ENCODE peak calls at places on chromosomes 11 and 22, in six cellular contexts. One of them, this sample, is unnamed.

GRCh38 chr22:22038178-22038880 is 55.7 kb upstream of the TOP3B start:
- DNase-seq in SK-N-SH: no peak
- DNase-seq in GM12878: no peak
- DNase-seq in K562: no peak
- DNase-seq in H1: no peak
- DNase-seq in HepG2: no peak
- DNase-seq in this sample: no peak

GRCh38 chr11:83175815-83176214 is 17.7 kb upstream of the ANKRD42 start:
- DNase-seq in GM12878: no peak
- DNase-seq in H1: no peak
- DNase-seq in SK-N-SH: no peak
- DNase-seq in HepG2: no peak
- DNase-seq in K562: no peak
- DNase-seq in this sample: no peak

GRCh38 chr11:74937696-74938475 is 11.0 kb downstream of the XRRA1 start:
- DNase-seq in K562: no peak
- DNase-seq in GM12878: no peak
- DNase-seq in HepG2: no peak
- DNase-seq in SK-N-SH: no peak
- DNase-seq in H1: no peak
- DNase-seq in this sample: no peak

GRCh38 chr11:47183969-47184368 is 2.3 kb downstream of the PACSIN3 start:
- DNase-seq in GM12878: no peak
- DNase-seq in K562: no peak
- DNase-seq in HepG2: no peak
- DNase-seq in SK-N-SH: peak; percentile 3
- DNase-seq in H1: no peak
- DNase-seq in this sample: no peak

GRCh38 chr11:46335858-46336600 is 11.2 kb upstream of the DGKZ start:
- DNase-seq in K562: no peak
- DNase-seq in GM12878: no peak
- DNase-seq in SK-N-SH: no peak
- DNase-seq in HepG2: no peak
- DNase-seq in H1: no peak
- DNase-seq in this sample: no peak

GRCh38 chr11:45145421-45146071 is 893 bp upstream of the PRDM11 start:
- DNase-seq in GM12878: no peak
- DNase-seq in SK-N-SH: no peak
- DNase-seq in K562: no peak
- DNase-seq in H1: peak; percentile 56
- DNase-seq in HepG2: no peak
- DNase-seq in this sample: peak; percentile 73

GRCh38 chr11:103946793-103947565 is 89.5 kb upstream of the DDI1 start:
- DNase-seq in HepG2: no peak
- DNase-seq in K562: no peak
- DNase-seq in SK-N-SH: no peak
- DNase-seq in GM12878: no peak
- DNase-seq in H1: no peak
- DNase-seq in this sample: no peak

GRCh38 chr11:10305262-10305963 is 540 bp downstream of the ADM start:
- DNase-seq in H1: no peak
- DNase-seq in HepG2: peak; percentile 33
- DNase-seq in SK-N-SH: peak; percentile 76
- DNase-seq in K562: no peak
- DNase-seq in GM12878: no peak
- DNase-seq in this sample: no peak

GRCh38 chr11:61745796-61746653 is 6.4 kb upstream of the MYRF start:
- DNase-seq in GM12878: no peak
- DNase-seq in HepG2: no peak
- DNase-seq in H1: no peak
- DNase-seq in SK-N-SH: no peak
- DNase-seq in K562: no peak
- DNase-seq in this sample: no peak

GRCh38 chr22:37331811-37332536 is 49.7 kb downstream of the CYTH4 start:
- DNase-seq in GM12878: no peak
- DNase-seq in HepG2: no peak
- DNase-seq in K562: no peak
- DNase-seq in SK-N-SH: no peak
- DNase-seq in H1: no peak
- DNase-seq in this sample: no peak

GRCh38 chr11:88100161-88100560 is 75.1 kb downstream of the RAB38 start:
- DNase-seq in SK-N-SH: no peak
- DNase-seq in GM12878: no peak
- DNase-seq in K562: no peak
- DNase-seq in H1: no peak
- DNase-seq in HepG2: no peak
- DNase-seq in this sample: no peak

GRCh38 chr11:26276798-26277424 is 55.0 kb upstream of the ANO3 start:
- DNase-seq in K562: peak; percentile 50
- DNase-seq in H1: peak; percentile 54
- DNase-seq in GM12878: no peak
- DNase-seq in SK-N-SH: peak; percentile 43
- DNase-seq in HepG2: peak; percentile 38
- DNase-seq in this sample: peak; percentile 48

GRCh38 chr11:78138694-78139421 is 568 bp downstream of the ALG8 start:
- DNase-seq in K562: peak; percentile 58
- DNase-seq in HepG2: no peak
- DNase-seq in SK-N-SH: peak; percentile 44
- DNase-seq in H1: no peak
- DNase-seq in GM12878: peak; percentile 21
- DNase-seq in this sample: no peak

GRCh38 chr11:61739966-61740365 is 12.5 kb upstream of the MYRF start:
- DNase-seq in H1: no peak
- DNase-seq in SK-N-SH: no peak
- DNase-seq in HepG2: no peak
- DNase-seq in GM12878: no peak
- DNase-seq in K562: no peak
- DNase-seq in this sample: no peak

GRCh38 chr11:2805388-2806057 is 80.1 kb downstream of the CDKN1C start:
- DNase-seq in K562: no peak
- DNase-seq in GM12878: no peak
- DNase-seq in HepG2: no peak
- DNase-seq in SK-N-SH: no peak
- DNase-seq in H1: no peak
- DNase-seq in this sample: no peak

GRCh38 chr22:17878970-17879369 is 104.7 kb upstream of the BID start:
- DNase-seq in K562: no peak
- DNase-seq in HepG2: no peak
- DNase-seq in SK-N-SH: peak; percentile 70
- DNase-seq in H1: no peak
- DNase-seq in GM12878: no peak
- DNase-seq in this sample: no peak

GRCh38 chr11:65316311-65316978 is 1.8 kb downstream of the CDC42EP2 start:
- DNase-seq in SK-N-SH: no peak
- DNase-seq in GM12878: no peak
- DNase-seq in K562: no peak
- DNase-seq in H1: no peak
- DNase-seq in HepG2: no peak
- DNase-seq in this sample: no peak

GRCh38 chr11:16942917-16943316 is 71.3 kb downstream of the PLEKHA7 start:
- DNase-seq in SK-N-SH: no peak
- DNase-seq in K562: no peak
- DNase-seq in H1: no peak
- DNase-seq in HepG2: no peak
- DNase-seq in GM12878: no peak
- DNase-seq in this sample: no peak

GRCh38 chr11:45751430-45751829 is 53.5 kb upstream of the SLC35C1 start:
- DNase-seq in H1: no peak
- DNase-seq in HepG2: no peak
- DNase-seq in K562: peak; percentile 24
- DNase-seq in GM12878: no peak
- DNase-seq in SK-N-SH: no peak
- DNase-seq in this sample: peak; percentile 83

GRCh38 chr11:70409437-70409836 is 11.1 kb downstream of the CTTN start:
- DNase-seq in H1: no peak
- DNase-seq in SK-N-SH: no peak
- DNase-seq in GM12878: no peak
- DNase-seq in K562: no peak
- DNase-seq in HepG2: no peak
- DNase-seq in this sample: no peak

GRCh38 chr11:68498903-68499883 is 38.6 kb downstream of the PPP6R3 start:
- DNase-seq in GM12878: peak; percentile 24
- DNase-seq in SK-N-SH: no peak
- DNase-seq in HepG2: no peak
- DNase-seq in H1: no peak
- DNase-seq in K562: no peak
- DNase-seq in this sample: no peak

DNA sequence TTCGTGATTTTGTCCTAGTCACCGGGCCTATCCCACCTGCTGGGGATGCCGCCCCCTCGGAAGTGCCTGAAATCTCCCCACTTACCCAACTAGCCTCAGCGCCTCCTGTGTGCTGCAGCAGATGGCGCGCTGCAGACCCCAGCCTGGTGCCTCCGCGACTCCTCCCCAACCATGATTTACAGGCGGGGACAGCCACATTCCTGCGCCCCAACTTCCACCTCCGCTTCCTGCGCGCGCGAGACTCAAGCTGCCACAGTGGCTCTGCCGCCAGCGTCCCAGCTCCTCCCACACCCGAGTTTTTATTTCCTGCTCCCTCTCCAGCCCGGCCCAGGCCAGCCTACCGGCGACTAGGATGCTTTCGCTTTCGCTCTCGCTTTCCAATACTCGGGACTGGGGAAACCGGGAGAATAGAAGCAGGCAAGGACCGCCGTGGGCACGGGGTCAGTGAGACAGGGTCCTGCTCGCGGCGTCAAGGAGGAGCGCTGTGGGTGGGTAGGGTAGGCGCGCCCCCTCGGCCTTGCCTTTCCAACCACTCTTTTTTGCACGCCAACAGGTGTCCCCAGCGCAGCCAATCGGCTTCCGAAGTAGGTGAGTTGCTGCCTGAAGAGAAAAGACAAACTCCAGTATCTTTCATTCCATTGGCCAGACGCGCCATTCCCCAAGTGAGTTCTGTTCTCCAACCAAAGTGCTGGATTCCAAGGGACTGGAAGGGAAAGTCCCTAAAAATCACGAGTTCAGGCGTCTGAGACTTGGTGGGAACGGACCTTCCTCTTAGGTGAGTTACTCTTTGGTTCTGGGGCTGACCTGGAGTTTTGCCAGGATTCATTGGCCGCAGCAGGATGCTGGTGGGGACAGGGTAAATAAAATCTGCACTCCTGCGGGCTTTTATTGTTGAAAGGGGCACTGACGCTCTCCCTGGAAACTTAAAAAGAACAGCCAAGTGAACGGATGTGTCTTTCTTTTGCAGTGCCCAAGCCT is at the start of gene FAM111A:
- DNase-seq in SK-N-SH: peak; percentile 84
- DNase-seq in GM12878: peak; percentile 69
- DNase-seq in HepG2: peak; percentile 78
- DNase-seq in H1: peak; percentile 67
- DNase-seq in K562: peak; percentile 67
- DNase-seq in this sample: peak; percentile 47
- H3K4me1 ChIP-seq in SK-N-SH: peaks cover 4% of the 10 kb centered on the region
- H3K4me1 ChIP-seq in GM12878: peaks cover 21% of the 10 kb centered on the region
- H3K4me1 ChIP-seq in HepG2: peaks cover 50% of the 10 kb centered on the region
- H3K4me1 ChIP-seq in H1: peaks cover 8% of the 10 kb centered on the region
- H3K4me1 ChIP-seq in K562: peaks cover 19% of the 10 kb centered on the region
- H3K4me1 ChIP-seq in this sample: no peaks in the 10 kb centered on the region

DNA sequence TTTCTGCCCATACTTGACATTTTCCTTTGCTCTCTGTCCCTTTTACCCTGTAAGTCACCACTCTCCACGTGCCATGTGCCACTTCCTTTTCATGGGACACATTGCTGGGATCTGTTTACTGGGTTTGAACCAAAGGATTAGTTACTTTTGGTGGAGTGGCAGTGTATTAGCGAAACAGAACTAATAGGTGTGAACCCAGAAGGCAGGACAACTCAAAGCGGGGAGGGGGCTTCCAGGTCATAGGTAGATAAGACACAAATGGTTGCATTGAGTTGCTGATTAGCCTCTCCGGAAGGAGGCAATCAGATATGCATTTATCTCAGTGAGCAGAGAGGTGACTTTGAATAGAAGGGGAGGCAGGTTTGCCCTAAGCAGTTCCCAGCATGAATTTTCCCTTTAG is 874 bp upstream of the ZNF202 start:
- DNase-seq in GM12878: no peak
- DNase-seq in K562: no peak
- DNase-seq in SK-N-SH: no peak
- DNase-seq in HepG2: no peak
- DNase-seq in H1: no peak
- DNase-seq in this sample: peak; percentile 60
- TF ChIP-seq YY1 in GM12878: no peak
- TF ChIP-seq YY1 in K562: no peak
- TF ChIP-seq YY1 in SK-N-SH: no peak
- TF ChIP-seq YY1 in HepG2: no peak
- TF ChIP-seq YY1 in H1: no peak
- TF ChIP-seq YY1 in this sample: no peak

GRCh38 chr11:134068829-134069425 is at the start of gene JAM3:
- DNase-seq in K562: peak; percentile 100
- DNase-seq in SK-N-SH: peak; percentile 100
- DNase-seq in HepG2: peak; percentile 83
- DNase-seq in H1: peak; percentile 81
- DNase-seq in GM12878: peak; percentile 25
- DNase-seq in this sample: peak; percentile 93
- H3K9ac ChIP-seq in K562: no peak within 1 kb of the TSS
- H3K9ac ChIP-seq in SK-N-SH: peak within 1 kb of the TSS; percentile 83
- H3K9ac ChIP-seq in HepG2: no peak within 1 kb of the TSS
- H3K9ac ChIP-seq in H1: peak within 1 kb of the TSS; percentile 60
- H3K9ac ChIP-seq in GM12878: no peak within 1 kb of the TSS
- H3K9ac ChIP-seq in this sample: peak within 1 kb of the TSS; percentile 61

DNA sequence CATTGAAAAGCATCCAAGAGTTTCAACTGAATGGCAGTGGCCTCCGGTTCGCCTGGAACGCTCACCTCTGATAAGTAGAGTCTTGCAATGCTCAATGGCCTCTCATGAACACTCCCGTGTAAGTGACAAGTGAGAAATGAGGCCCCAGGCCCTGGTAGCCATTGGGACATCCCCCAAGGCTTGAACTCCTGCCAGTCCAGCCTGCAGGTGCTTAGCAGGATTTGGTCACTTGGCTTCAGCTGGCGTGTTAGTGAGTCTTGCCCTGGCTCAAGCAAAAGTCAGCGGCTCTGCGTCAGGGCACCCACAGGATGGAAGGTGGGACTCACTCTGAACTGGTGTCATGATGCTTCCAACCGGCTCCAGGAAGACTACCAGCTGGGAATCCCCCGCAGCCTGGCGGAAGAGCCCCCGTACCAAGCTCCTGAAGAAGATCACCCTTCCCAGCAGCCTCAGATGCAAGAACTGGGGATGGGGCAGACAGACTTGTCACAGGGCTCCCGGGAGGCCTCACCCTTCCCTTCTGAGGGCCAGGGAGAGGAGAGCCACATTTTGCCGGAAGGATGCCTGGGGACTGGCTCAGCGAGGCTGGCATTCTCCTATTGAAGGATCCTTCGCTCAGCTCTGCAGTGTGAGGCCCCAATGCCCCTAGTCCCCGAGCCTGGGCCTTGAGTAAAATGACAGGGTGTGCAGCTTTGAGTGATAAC is 19.3 kb downstream of the MB start:
- DNase-seq in HepG2: no peak
- DNase-seq in GM12878: no peak
- DNase-seq in H1: no peak
- DNase-seq in SK-N-SH: no peak
- DNase-seq in K562: no peak
- DNase-seq in this sample: no peak
- H3K4me1 ChIP-seq in HepG2: peaks cover under 1% of the 10 kb centered on the region
- H3K4me1 ChIP-seq in GM12878: no peaks in the 10 kb centered on the region
- H3K4me1 ChIP-seq in H1: peaks cover 3% of the 10 kb centered on the region
- H3K4me1 ChIP-seq in SK-N-SH: no peaks in the 10 kb centered on the region
- H3K4me1 ChIP-seq in K562: no peaks in the 10 kb centered on the region
- H3K4me1 ChIP-seq in this sample: peaks cover 7% of the 10 kb centered on the region

This sample was measured in NT2/D1.